ENCODE peak calls at places on chromosomes 5 and 9, in four cellular contexts. D is upper lobe of left lung, F is H1, C is T-helper 2 cell. Y is an unnamed sample.

GRCh38 chr5:82641362-82641988 is 363.3 kb upstream of the RPS23 start:
- DNase-seq in D (no peak), F (no peak), C (peak; percentile 78), Y (no peak)

GRCh38 chr5:59222687-59223511 is 640.0 kb downstream of the RAB3C start:
- DNase-seq in D (no peak), F (no peak), C (no peak), Y (no peak)

GRCh38 chr9:133664651-133665050 is 28.5 kb downstream of the DBH start:
- DNase-seq in D (peak; percentile 41), F (no peak), C (no peak), Y (no peak)

GRCh38 chr9:132744881-132745761 is 74.9 kb downstream of the GTF3C4 start:
- DNase-seq in D (no peak), F (no peak), C (no peak), Y (no peak)

GRCh38 chr5:76952795-76953536 is at the start of gene CRHBP:
- DNase-seq in D (no peak), F (no peak), C (no peak), Y (no peak)

GRCh38 chr5:175212203-175212602 is 231.8 kb downstream of the DRD1 start:
- DNase-seq in D (no peak), F (no peak), C (no peak), Y (no peak)

GRCh38 chr5:77743181-77743580 is 33.0 kb downstream of the TBCA start:
- DNase-seq in D (no peak), F (no peak), C (no peak), Y (no peak)

GRCh38 chr9:36798350-36799065 is 225.8 kb downstream of the MELK start:
- DNase-seq in D (no peak), F (no peak), C (no peak), Y (no peak)

GRCh38 chr5:73322453-73323076 is 126.0 kb downstream of the FOXD1 start:
- DNase-seq in D (no peak), F (no peak), C (no peak), Y (no peak)

GRCh38 chr5:150765019-150765788 is 6.4 kb upstream of the DCTN4 start:
- DNase-seq in D (no peak), F (no peak), C (no peak), Y (no peak)

GRCh38 chr5:65418661-65419060 is 63.1 kb downstream of the ADAMTS6 start:
- DNase-seq in D (no peak), F (no peak), C (no peak), Y (no peak)

GRCh38 chr5:122751293-122751753 is 23.6 kb upstream of the SNX2 start:
- DNase-seq in D (no peak), F (no peak), C (no peak), Y (no peak)

GRCh38 chr5:96687812-96688453 is 25.8 kb downstream of the CAST start:
- DNase-seq in D (no peak), F (no peak), C (peak; percentile 54), Y (no peak)

GRCh38 chr9:104776787-104777186 is 12.9 kb downstream of the NIPSNAP3B start:
- DNase-seq in D (no peak), F (no peak), C (no peak), Y (no peak)

GRCh38 chr5:3594514-3595101 is 1.0 kb upstream of the IRX1 start:
- DNase-seq in D (peak; percentile 88), F (no peak), C (no peak), Y (no peak)

GRCh38 chr9:38047301-38048251 is 21.5 kb downstream of the SHB start:
- DNase-seq in D (no peak), F (peak; percentile 69), C (no peak), Y (no peak)

GRCh38 chr9:114001794-114002261 is 76.3 kb downstream of the AMBP start:
- DNase-seq in D (no peak), F (no peak), C (no peak), Y (no peak)

GRCh38 chr5:33827885-33828284 is 63.9 kb downstream of the ADAMTS12 start:
- DNase-seq in D (no peak), F (no peak), C (no peak), Y (no peak)

GRCh38 chr5:146624179-146624578 is 108.2 kb upstream of the GPR151 start:
- DNase-seq in D (no peak), F (no peak), C (no peak), Y (no peak)

GRCh38 chr9:137521405-137521985 is 28.7 kb downstream of the PNPLA7 start:
- DNase-seq in D (no peak), F (no peak), C (no peak), Y (no peak)

GRCh38 chr5:150067405-150067960 is 18.9 kb downstream of the CSF1R start:
- DNase-seq in D (no peak), F (no peak), C (peak; percentile 45), Y (no peak)

GRCh38 chr9:31393240-31393639 is 991.2 kb upstream of the ACO1 start:
- DNase-seq in D (no peak), F (no peak), C (peak; percentile 11), Y (no peak)

GRCh38 chr9:113475992-113476391 is 12.5 kb downstream of the RGS3 start:
- DNase-seq in D (no peak), F (no peak), C (no peak), Y (no peak)

GRCh38 chr9:133162802-133163558 is 734 bp downstream of the GBGT1 start:
- DNase-seq in D (peak; percentile 85), F (no peak), C (no peak), Y (no peak)

GRCh38 chr5:67353500-67353931 is 156.9 kb upstream of the CD180 start:
- DNase-seq in D (no peak), F (no peak), C (no peak), Y (no peak)

GRCh38 chr9:109314011-109314531 is 6.8 kb downstream of the EPB41L4B start:
- DNase-seq in D (peak; percentile 38), F (no peak), C (no peak), Y (no peak)

GRCh38 chr9:89667730-89668129 is 62.9 kb downstream of the GADD45G start:
- DNase-seq in D (no peak), F (no peak), C (no peak), Y (no peak)

GRCh38 chr9:121098567-121099198 is 23.9 kb downstream of the CNTRL start:
- DNase-seq in D (no peak), F (no peak), C (no peak), Y (no peak)

GRCh38 chr9:120841930-120842684 is 615 bp downstream of the PSMD5 start:
- DNase-seq in D (no peak), F (no peak), C (peak; percentile 24), Y (no peak)

GRCh38 chr5:93325946-93326345 is 255.1 kb downstream of the NR2F1-AS1 start:
- DNase-seq in D (peak; percentile 31), F (no peak), C (no peak), Y (no peak)

GRCh38 chr9:71725590-71726338 is 42.5 kb downstream of the CEMIP2 start:
- DNase-seq in D (no peak), F (no peak), C (no peak), Y (no peak)

GRCh38 chr5:9557696-9558095 is 11.8 kb upstream of the SEMA5A start:
- DNase-seq in D (no peak), F (no peak), C (no peak), Y (no peak)